ENCODE peak calls at places on chromosomes 16 and 17, in nine cellular contexts. H is uterus, Y is Panc1, O is cardiac fibroblast, S is HFF-Myc, U is heart left ventricle, L is stomach, C is GM12878, K is sigmoid colon. W is an unnamed sample.

GRCh38 chr17:353838-354234 is 1.2 kb upstream of the RPH3AL start:
- DNase-seq in K (no peak), H (no peak), Y (no peak), U (no peak), C (no peak), S (no peak), O (no peak), L (no peak), W (no peak)

GRCh38 chr17:11880714-11881113 is 116.6 kb downstream of the ZNF18 start:
- DNase-seq in H (no peak), K (no peak), U (no peak), C (no peak), S (no peak), L (no peak), Y (no peak), O (no peak), W (peak; percentile 31)

GRCh38 chr17:2435181-2435741 is 34.4 kb upstream of the MNT start:
- DNase-seq in L (no peak), C (no peak), U (no peak), Y (no peak), O (peak; percentile 32), S (no peak), H (no peak), K (no peak), W (no peak)

GRCh38 chr17:5788266-5788900 is 204.1 kb upstream of the NLRP1 start:
- DNase-seq in O (no peak), H (no peak), U (no peak), C (no peak), Y (no peak), L (no peak), S (no peak), K (no peak), W (no peak)

GRCh38 chr17:39077252-39077651 is 74.2 kb downstream of the PLXDC1 start:
- DNase-seq in O (no peak), S (no peak), Y (no peak), U (no peak), L (no peak), K (no peak), H (no peak), C (no peak), W (no peak)

GRCh38 chr17:56678249-56679144 is 85.0 kb downstream of the NOG start:
- DNase-seq in H (no peak), S (no peak), U (no peak), O (no peak), Y (no peak), K (no peak), L (no peak), C (no peak), W (no peak)

GRCh38 chr17:8681175-8681949 is 50.8 kb upstream of the MYH10 start:
- DNase-seq in U (no peak), Y (no peak), S (peak; percentile 68), H (peak; percentile 73), K (peak; percentile 75), O (peak; percentile 87), L (no peak), C (no peak), W (no peak)

GRCh38 chr16:85220125-85220839 is 108.0 kb upstream of the CIBAR2 start:
- DNase-seq in H (peak; percentile 84), U (peak; percentile 77), C (no peak), K (peak; percentile 93), O (peak; percentile 89), L (peak; percentile 84), Y (no peak), S (peak; percentile 78), W (no peak)

GRCh38 chr17:41653421-41654133 is 29.2 kb upstream of the KRT17 start:
- DNase-seq in U (peak; percentile 13), O (no peak), L (no peak), H (no peak), Y (no peak), S (no peak), K (no peak), C (no peak), W (no peak)

GRCh38 chr16:46801428-46802049 is 29.4 kb downstream of the C16orf87 start:
- DNase-seq in C (no peak), O (peak; percentile 51), L (no peak), K (no peak), H (no peak), U (no peak), Y (no peak), S (no peak), W (no peak)

DNA sequence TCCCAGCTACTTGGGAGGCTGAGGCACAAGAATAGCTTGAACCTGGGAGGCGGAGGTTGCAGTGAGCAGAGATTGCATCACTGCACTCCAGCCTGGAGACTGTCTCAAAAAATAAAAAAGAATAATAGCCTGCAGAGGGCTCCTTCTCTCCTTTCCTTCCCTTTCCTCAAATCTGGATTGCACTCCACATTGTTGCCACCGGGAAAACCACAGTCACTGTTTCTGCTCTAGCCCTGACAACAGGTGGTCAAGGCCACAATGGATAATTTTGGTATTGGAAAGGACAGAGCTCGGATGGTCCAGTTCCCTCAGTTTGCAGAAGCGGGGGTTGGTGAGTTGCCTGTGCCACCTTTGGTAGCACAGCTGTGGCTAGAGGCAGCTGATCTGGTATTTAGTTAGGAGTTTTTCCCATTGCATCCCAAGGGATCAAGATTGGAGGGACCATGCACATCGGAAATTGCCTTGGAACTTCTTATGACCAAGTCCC is 44.7 kb upstream of the PRSS54 start:
- DNase-seq in L (no peak), U (peak; percentile 39), S (no peak), K (no peak), H (no peak), C (no peak), Y (no peak), O (peak; percentile 51), W (no peak)
- TF ChIP-seq CTCF in L (no peak), U (peak; percentile 29), S (peak; percentile 24), K (no peak), H (no peak), C (no peak), Y (peak; percentile 26), O (peak; percentile 25), W (peak; percentile 45)

GRCh38 chr17:31843382-31843780 is 15.7 kb downstream of the COPRS start:
- DNase-seq in C (no peak), K (no peak), S (no peak), L (no peak), O (peak; percentile 60), H (no peak), Y (no peak), U (no peak), W (no peak)
- H3K4me3 ChIP-seq in C (no peak overlapping the region), K (no peak overlapping the region), S (no peak overlapping the region), L (no peak overlapping the region), O (no peak overlapping the region), H (no peak overlapping the region), Y (no peak overlapping the region), U (no peak overlapping the region), W (no peak overlapping the region)

GRCh38 chr16:12575288-12575687 is 228.4 kb downstream of the CPPED1 start:
- DNase-seq in C (no peak), Y (no peak), O (no peak), K (peak; percentile 21), U (no peak), L (no peak), S (no peak), H (no peak), W (no peak)

GRCh38 chr16:12572316-12572985 is 231.2 kb downstream of the CPPED1 start:
- DNase-seq in Y (no peak), L (no peak), S (no peak), H (no peak), O (no peak), U (no peak), K (peak; percentile 37), C (no peak), W (no peak)

GRCh38 chr16:12574721-12575120 is 229.0 kb downstream of the CPPED1 start:
- DNase-seq in O (no peak), K (peak; percentile 34), U (no peak), S (no peak), C (no peak), H (no peak), L (no peak), Y (no peak), W (no peak)

GRCh38 chr16:12573300-12573699 is 230.4 kb downstream of the CPPED1 start:
- DNase-seq in Y (no peak), U (no peak), S (no peak), O (no peak), H (no peak), K (peak; percentile 35), C (peak; percentile 43), L (no peak), W (no peak)

DNA sequence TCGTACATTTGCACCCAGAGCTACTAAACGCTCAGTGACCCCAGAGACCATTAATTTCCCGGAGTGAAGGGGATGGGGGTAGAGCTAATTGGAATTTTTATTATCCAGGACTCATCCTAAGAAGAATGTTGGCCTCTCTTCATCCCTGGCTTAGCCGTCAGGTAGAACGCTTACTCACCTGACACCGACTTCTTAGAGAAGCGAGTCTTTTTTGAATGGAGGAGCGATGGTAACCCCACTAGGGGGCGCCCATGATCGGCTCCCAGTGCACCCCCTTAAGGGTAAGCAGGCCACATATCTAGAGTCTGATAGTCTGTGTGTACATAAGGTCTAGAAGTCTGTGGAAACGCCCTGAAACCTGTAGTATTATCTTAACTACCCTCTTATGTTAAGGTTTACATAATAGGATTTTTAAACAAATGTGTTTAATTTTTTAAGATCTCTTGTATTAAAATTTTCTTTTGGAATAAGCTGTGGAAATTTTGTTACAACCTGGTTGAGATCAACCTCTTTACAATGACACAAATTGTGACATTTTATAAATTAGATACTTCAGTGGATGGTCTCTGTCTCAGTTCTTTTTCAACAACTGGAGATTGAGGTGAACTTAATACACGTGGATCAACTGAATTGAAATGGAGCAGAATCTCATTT is 229.8 kb downstream of the CPPED1 start:
- DNase-seq in C (no peak), S (peak; percentile 3), H (no peak), Y (peak; percentile 18), O (peak; percentile 47), K (peak; percentile 59), L (peak; percentile 79), U (peak; percentile 36), W (no peak)
- TF ChIP-seq CTCF in C (peak; percentile 70), S (peak; percentile 67), H (no peak), Y (peak; percentile 89), O (peak; percentile 63), K (no peak), L (no peak), U (peak; percentile 25), W (peak; percentile 92)

DNA sequence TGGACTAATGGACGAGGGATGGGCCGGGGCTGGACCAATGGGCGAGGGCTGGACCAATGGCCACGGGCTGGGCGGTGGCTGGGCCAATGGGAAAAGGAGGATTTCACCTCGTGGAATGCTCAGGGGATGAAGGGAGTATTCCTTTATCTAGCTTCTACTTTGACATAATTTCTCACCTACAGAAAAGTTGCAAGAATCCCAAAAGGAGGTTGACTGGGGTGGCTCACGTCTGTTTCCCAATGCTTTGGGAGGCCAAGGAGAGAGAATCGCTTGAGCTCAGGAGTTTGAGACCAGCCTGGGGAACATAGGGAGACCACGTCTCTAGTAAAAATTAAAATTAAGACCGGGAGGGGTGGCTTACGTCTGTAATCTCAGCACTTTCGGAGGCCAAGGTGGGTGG is 5.7 kb upstream of the FLYWCH1 start:
- DNase-seq in S (no peak), C (no peak), U (no peak), Y (no peak), O (no peak), L (no peak), H (no peak), K (no peak), W (no peak)
- H3K4me3 ChIP-seq in S (no peak overlapping the region), C (no peak overlapping the region), U (peak overlapping the region; percentile 12), Y (peak overlapping the region; percentile 58), O (no peak overlapping the region), L (no peak overlapping the region), H (no peak overlapping the region), K (no peak overlapping the region), W (no peak overlapping the region)